ENCODE peak calls at places on chromosomes 12 and 14, in six cellular contexts. R, V, H, K, B and Q are unnamed samples. For H3K27me3 and H3K9me3, the result is how much of the 10 kb centered on the place peaks cover.

GRCh38 chr12:58487280-58488141 is 432.8 kb downstream of the LRIG3 start:
- DNase-seq in H (no peak), B (no peak), V (no peak), R (no peak), K (no peak), Q (no peak)

GRCh38 chr12:121301876-121302275 is 5.4 kb upstream of the CAMKK2 start:
- DNase-seq in V (no peak), R (no peak), B (no peak), H (no peak), K (no peak), Q (no peak)

GRCh38 chr12:52496590-52497071 is 3.6 kb upstream of the KRT6A start:
- DNase-seq in K (no peak), B (no peak), V (no peak), H (peak), R (no peak), Q (no peak)

GRCh38 chr12:16189849-16190248 is 87.6 kb downstream of the SLC15A5 start:
- DNase-seq in B (no peak), H (no peak), K (no peak), V (no peak), R (no peak), Q (no peak)

GRCh38 chr12:64780531-64781373 is 21.5 kb upstream of the GNS start:
- DNase-seq in H (no peak), K (peak), R (peak), B (peak), V (peak), Q (peak)

GRCh38 chr14:101072945-101073597 is 169.5 kb upstream of the RTL1 start:
- DNase-seq in K (peak), H (peak), V (peak), B (peak), R (peak), Q (peak)

GRCh38 chr12:87509233-87509820 is 519.9 kb downstream of the C12orf50 start:
- DNase-seq in V (peak), H (peak), B (no peak), K (no peak), R (no peak), Q (no peak)

GRCh38 chr12:29309320-29309902 is 71.6 kb downstream of the ERGIC2 start:
- DNase-seq in R (no peak), V (no peak), B (no peak), K (no peak), H (peak), Q (no peak)

GRCh38 chr14:71212683-71213107 is 305.4 kb downstream of the PCNX1 start:
- DNase-seq in R (no peak), B (no peak), V (no peak), H (no peak), K (no peak), Q (no peak)

GRCh38 chr14:102233081-102233480 is 71.9 kb downstream of the MOK start:
- DNase-seq in V (no peak), R (no peak), K (no peak), H (no peak), B (no peak), Q (no peak)

GRCh38 chr14:53962954-53963490 is 6.4 kb upstream of the BMP4 start:
- DNase-seq in B (no peak), K (no peak), V (no peak), R (no peak), H (no peak), Q (no peak)

GRCh38 chr12:92134638-92135274 is 10.9 kb downstream of the BTG1 start:
- DNase-seq in H (no peak), K (no peak), B (no peak), V (no peak), R (no peak), Q (no peak)

GRCh38 chr14:100296106-100296651 is 10.1 kb downstream of the SLC25A29 start:
- DNase-seq in R (peak), K (no peak), V (no peak), H (no peak), B (no peak), Q (no peak)

GRCh38 chr12:32947203-32947795 is 50.7 kb upstream of the PKP2 start:
- DNase-seq in V (peak), R (no peak), K (no peak), H (peak), B (no peak), Q (no peak)

GRCh38 chr14:93047661-93048060 is 68.1 kb downstream of the ITPK1 start:
- DNase-seq in K (no peak), R (no peak), V (no peak), B (no peak), H (no peak), Q (no peak)

GRCh38 chr12:125453751-125454150 is 388.5 kb downstream of the AACS start:
- DNase-seq in R (no peak), V (no peak), H (no peak), K (no peak), B (no peak), Q (no peak)

GRCh38 chr12:113007166-113007565 is 28.8 kb downstream of the OAS2 start:
- DNase-seq in R (no peak), H (peak), K (no peak), B (no peak), V (no peak), Q (no peak)

DNA sequence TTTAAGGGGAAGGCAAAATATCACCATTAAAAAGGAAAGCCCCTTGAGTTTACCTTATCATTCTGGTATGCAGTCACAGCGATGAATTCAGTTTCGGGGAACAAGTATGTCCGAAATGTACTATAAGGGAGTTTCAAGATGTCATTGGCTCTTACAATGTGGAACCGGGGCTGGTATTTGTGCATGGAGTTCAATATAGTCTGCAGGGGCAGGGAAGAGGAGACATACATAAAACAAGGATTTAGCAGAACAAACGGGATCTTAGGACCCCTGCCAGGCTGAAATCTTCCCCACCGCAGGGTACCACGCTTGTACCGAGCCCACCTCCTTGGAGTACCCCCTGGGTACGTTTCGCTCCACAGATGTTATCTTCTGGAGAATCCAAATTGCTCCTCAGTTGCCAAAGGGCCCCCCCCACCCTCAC is 4.5 kb downstream of the TBX3 start:
- DNase-seq in V (no peak), K (no peak), B (no peak), H (no peak), R (no peak), Q (no peak)
- H3K27me3 ChIP-seq in V (under half), K (under half), B (under half), H (under half), R (under half), Q (under half)

GRCh38 chr12:116710367-116710766 is 27.5 kb downstream of the SPRING1 start:
- DNase-seq in B (no peak), V (no peak), H (no peak), R (no peak), K (no peak), Q (no peak)

GRCh38 chr12:116707751-116708150 is 30.1 kb downstream of the SPRING1 start:
- DNase-seq in B (no peak), H (no peak), V (no peak), R (no peak), K (no peak), Q (no peak)

GRCh38 chr12:116712458-116713303 is 25.2 kb downstream of the SPRING1 start:
- DNase-seq in H (no peak), B (peak), R (no peak), V (no peak), K (no peak), Q (no peak)

GRCh38 chr12:116713529-116713928 is 24.3 kb downstream of the SPRING1 start:
- DNase-seq in R (no peak), K (no peak), B (no peak), V (no peak), H (no peak), Q (no peak)

DNA sequence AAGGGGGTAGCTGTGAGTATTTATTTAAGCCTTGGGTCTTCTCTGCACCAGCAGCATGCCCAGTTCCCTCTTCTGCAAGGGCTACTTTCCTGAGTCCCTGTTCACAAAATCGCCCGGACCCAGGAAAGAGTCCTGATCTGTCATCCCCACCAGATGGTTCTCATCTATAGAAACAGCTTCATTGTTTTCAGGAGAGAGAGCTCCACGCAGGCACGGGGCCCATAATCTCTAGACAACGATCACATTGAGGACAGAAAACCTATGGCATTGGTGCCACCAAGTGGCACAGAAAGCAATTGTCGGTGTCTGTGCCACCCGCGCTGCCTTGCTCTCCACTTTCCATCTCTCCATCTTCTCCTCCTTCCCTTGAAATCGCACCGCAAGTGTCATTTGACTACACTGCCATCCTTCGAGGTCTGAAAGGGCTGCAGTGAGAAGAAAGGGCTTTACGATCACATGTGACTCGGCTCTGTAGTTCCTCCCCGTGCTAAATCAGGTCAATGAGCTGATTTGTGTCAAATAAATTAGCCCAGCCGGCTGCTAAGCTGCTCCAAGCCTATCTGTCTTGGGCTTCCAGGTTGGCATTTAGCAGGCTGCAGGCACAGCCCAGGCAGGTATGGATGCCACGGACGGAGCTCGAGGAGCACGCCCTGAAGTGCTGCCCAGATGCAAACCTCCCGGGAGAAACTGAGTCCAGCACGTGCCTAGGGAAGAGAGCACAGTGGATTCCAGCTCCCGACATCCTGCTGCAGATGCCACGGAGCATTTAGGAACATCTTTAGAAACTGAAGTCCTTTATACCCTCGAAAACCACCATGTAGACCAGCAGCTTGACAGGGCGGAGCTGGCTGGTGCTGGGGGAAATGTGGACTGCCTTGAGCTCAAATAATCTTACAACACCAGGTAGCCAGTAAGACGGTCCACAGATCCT is 28.8 kb downstream of the SPRING1 start:
- DNase-seq in V (peak), H (peak), R (no peak), K (peak), B (peak), Q (peak)
- TF ChIP-seq POLR2AphosphoS5 in V (no peak), H (no peak), R (no peak), K (no peak), B (peak), Q (no peak)

DNA sequence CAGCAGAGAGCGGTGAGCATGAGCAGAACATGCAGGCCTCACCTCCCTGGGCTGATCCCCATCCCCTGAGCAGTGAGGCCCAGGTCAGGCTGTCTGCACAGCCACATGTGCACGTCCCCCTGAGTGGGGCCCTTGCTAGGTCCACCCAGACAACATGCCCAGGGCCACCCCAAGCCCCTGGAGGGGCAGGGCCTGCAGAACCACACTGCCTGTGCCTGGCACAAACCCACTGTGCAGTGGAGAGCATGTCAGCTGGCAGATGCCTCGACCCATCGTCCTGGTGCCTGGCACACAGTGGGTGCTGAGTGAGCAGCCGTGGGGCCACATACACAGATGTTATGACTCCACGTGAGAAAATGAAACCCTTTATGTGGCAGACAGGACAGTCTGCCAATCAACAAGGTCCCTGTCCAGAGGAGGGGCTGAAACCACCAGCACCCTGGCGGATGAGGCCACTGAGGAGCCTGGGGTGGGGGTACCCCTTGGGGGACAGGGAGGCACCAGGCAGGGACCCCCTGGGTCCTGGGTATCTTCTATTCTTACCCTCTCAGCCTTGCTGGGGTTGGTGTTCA is 8.3 kb downstream of the ANHX start:
- DNase-seq in H (no peak), R (no peak), V (no peak), K (no peak), B (no peak), Q (no peak)
- H3K9me3 ChIP-seq in H (under half), R (under half), V (under half), K (under half), B (under half), Q (under half)

DNA sequence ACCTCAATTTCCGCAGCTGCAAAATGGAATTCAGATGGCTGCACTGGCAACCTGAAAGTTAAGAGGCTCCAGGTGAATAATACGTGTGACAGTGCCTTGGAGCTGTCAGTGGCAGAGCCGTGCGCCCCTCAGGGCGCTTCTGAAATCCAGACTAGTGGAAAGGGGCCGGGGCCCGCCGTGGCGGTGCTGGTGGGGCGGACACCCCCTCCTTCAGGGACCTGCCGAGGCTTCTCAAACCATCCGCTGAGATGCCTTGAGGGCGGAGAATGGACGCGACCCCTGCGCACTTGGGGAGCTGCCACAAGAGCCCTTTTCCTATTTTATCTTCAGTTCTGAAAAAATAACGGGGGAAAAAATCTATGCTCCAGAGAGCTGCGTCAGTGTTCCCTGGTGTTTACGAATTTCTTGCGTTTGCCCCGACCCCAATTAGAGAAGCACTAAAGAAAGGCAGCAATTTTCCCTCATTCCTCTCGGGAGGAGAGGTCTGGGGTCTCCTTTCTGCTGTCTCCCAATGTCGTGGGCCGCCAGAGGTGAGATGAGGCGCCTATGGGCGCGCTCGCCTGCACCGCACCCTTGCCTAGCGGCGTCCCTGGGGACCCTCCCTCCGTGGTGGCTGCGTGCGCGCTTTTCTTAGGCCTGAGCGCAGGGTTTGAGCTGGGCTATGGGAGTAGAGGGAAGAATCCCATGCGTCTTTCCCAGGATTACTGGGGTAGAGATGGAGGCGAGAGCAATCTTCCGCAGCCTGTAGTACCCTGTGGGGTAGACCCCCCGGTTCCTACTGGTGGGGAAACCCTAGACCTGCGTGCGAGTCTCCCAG is 2.2 kb downstream of the NOS1 start:
- DNase-seq in H (no peak), B (no peak), R (no peak), V (no peak), K (no peak), Q (peak)
- H3K27me3 ChIP-seq in H (under half), B (under half), R (half or more), V (under half), K (half or more), Q (under half)

GRCh38 chr12:42904683-42905418 is 315.3 kb upstream of the PRICKLE1 start:
- DNase-seq in H (no peak), R (no peak), B (no peak), K (no peak), V (no peak), Q (no peak)
- TF ChIP-seq POLR2AphosphoS5 in H (no peak), R (no peak), B (no peak), K (no peak), V (no peak), Q (no peak)

DNA sequence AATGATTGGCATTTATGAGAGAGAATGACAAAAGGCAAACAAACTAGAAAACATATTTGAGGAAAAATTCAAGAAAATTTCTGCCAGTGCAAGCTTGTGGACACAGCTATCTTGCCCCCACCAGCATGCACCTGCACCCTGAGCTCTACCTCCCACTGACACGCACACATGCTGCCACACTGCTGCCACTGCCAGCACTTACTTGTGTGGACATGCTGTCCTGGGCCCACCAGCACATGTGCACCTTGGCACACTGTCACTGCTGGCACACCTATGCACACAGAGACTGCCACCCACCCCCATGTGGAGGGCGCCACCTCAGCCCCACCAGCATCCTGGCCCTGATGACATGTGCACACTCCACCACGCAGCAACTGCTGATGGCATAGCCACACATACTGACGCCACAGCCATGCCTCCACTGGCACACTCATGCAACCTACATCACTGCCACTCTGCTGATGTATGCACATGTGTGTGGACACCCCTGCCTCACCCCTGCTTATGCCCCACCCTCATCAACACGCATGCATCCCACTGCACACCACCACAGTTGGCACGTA is 475.0 kb downstream of the SOX5 start:
- DNase-seq in B (no peak), V (no peak), H (no peak), R (no peak), K (no peak), Q (peak)
- H3K9me3 ChIP-seq in B (under half), V (under half), H (under half), R (under half), K (under half), Q (under half)

GRCh38 chr14:94408546-94409095 is 20.2 kb upstream of the SERPINA1 start:
- DNase-seq in K (no peak), B (no peak), H (no peak), V (no peak), R (no peak), Q (no peak)
- H3K27me3 ChIP-seq in K (under half), B (under half), H (under half), V (under half), R (under half), Q (under half)